ENCODE peak calls at places on chromosomes 12 and 14, in eight cellular contexts. One of them, this sample, is unnamed.
A peak's percentile ranks its signal among the peaks of the same experiment; 100 is the strongest.

GRCh38 chr12:108399514-108399913 is 60.4 kb upstream of the CMKLR1 start:
- DNase-seq in cerebellar nuclear complex: peak; percentile 87
- DNase-seq in mucosa of gallbladder: no peak
- DNase-seq in AG20443: no peak
- DNase-seq in nucleus accumbens: no peak
- DNase-seq in BE2C: no peak
- DNase-seq in NCI-H1092: no peak
- DNase-seq in RPMI8226: no peak
- DNase-seq in this sample: no peak

GRCh38 chr12:131988054-131988796 is 38.5 kb downstream of the EP400 start:
- DNase-seq in cerebellar nuclear complex: no peak
- DNase-seq in BE2C: no peak
- DNase-seq in RPMI8226: no peak
- DNase-seq in AG20443: no peak
- DNase-seq in mucosa of gallbladder: no peak
- DNase-seq in nucleus accumbens: no peak
- DNase-seq in NCI-H1092: no peak
- DNase-seq in this sample: no peak

GRCh38 chr12:80814453-80814852 is 97.7 kb downstream of the MYF5 start:
- DNase-seq in NCI-H1092: no peak
- DNase-seq in nucleus accumbens: no peak
- DNase-seq in cerebellar nuclear complex: no peak
- DNase-seq in BE2C: peak; percentile 16
- DNase-seq in AG20443: no peak
- DNase-seq in RPMI8226: no peak
- DNase-seq in mucosa of gallbladder: no peak
- DNase-seq in this sample: no peak

GRCh38 chr12:1527789-1528188 is 66.6 kb downstream of the FBXL14 start:
- DNase-seq in NCI-H1092: no peak
- DNase-seq in nucleus accumbens: no peak
- DNase-seq in cerebellar nuclear complex: no peak
- DNase-seq in mucosa of gallbladder: no peak
- DNase-seq in BE2C: no peak
- DNase-seq in RPMI8226: no peak
- DNase-seq in AG20443: peak; percentile 58
- DNase-seq in this sample: no peak

GRCh38 chr14:85542623-85543022 is 12.7 kb downstream of the FLRT2 start:
- DNase-seq in nucleus accumbens: no peak
- DNase-seq in NCI-H1092: no peak
- DNase-seq in mucosa of gallbladder: no peak
- DNase-seq in AG20443: no peak
- DNase-seq in BE2C: no peak
- DNase-seq in cerebellar nuclear complex: no peak
- DNase-seq in RPMI8226: no peak
- DNase-seq in this sample: no peak

GRCh38 chr12:11026118-11026517 is 3.7 kb upstream of the TAS2R19 start:
- DNase-seq in AG20443: no peak
- DNase-seq in cerebellar nuclear complex: no peak
- DNase-seq in RPMI8226: no peak
- DNase-seq in BE2C: peak; percentile 11
- DNase-seq in NCI-H1092: no peak
- DNase-seq in nucleus accumbens: no peak
- DNase-seq in mucosa of gallbladder: no peak
- DNase-seq in this sample: no peak

GRCh38 chr12:8156416-8156815 is 399 bp upstream of the ZNF705A start:
- DNase-seq in BE2C: no peak
- DNase-seq in AG20443: no peak
- DNase-seq in NCI-H1092: no peak
- DNase-seq in RPMI8226: no peak
- DNase-seq in mucosa of gallbladder: no peak
- DNase-seq in nucleus accumbens: no peak
- DNase-seq in cerebellar nuclear complex: no peak
- DNase-seq in this sample: no peak

GRCh38 chr14:67420102-67420739 is 8.3 kb upstream of the PLEK2 start:
- DNase-seq in RPMI8226: peak; percentile 61
- DNase-seq in mucosa of gallbladder: no peak
- DNase-seq in nucleus accumbens: no peak
- DNase-seq in AG20443: no peak
- DNase-seq in BE2C: peak; percentile 48
- DNase-seq in cerebellar nuclear complex: no peak
- DNase-seq in NCI-H1092: no peak
- DNase-seq in this sample: peak; percentile 64

GRCh38 chr14:64614214-64614613 is 64.5 kb downstream of the PPP1R36 start:
- DNase-seq in RPMI8226: no peak
- DNase-seq in cerebellar nuclear complex: no peak
- DNase-seq in AG20443: no peak
- DNase-seq in nucleus accumbens: no peak
- DNase-seq in mucosa of gallbladder: no peak
- DNase-seq in BE2C: no peak
- DNase-seq in NCI-H1092: no peak
- DNase-seq in this sample: no peak

GRCh38 chr14:64673748-64674147 is 30.5 kb upstream of the PLEKHG3 start:
- DNase-seq in AG20443: peak; percentile 21
- DNase-seq in nucleus accumbens: no peak
- DNase-seq in RPMI8226: no peak
- DNase-seq in mucosa of gallbladder: no peak
- DNase-seq in NCI-H1092: no peak
- DNase-seq in cerebellar nuclear complex: no peak
- DNase-seq in BE2C: no peak
- DNase-seq in this sample: no peak

GRCh38 chr14:105023144-105023543 is 2.3 kb upstream of the CDCA4 start:
- DNase-seq in RPMI8226: no peak
- DNase-seq in BE2C: no peak
- DNase-seq in NCI-H1092: no peak
- DNase-seq in nucleus accumbens: no peak
- DNase-seq in cerebellar nuclear complex: no peak
- DNase-seq in AG20443: no peak
- DNase-seq in mucosa of gallbladder: no peak
- DNase-seq in this sample: no peak

GRCh38 chr12:89451876-89452275 is 72.7 kb downstream of the GALNT4 start:
- DNase-seq in nucleus accumbens: no peak
- DNase-seq in NCI-H1092: no peak
- DNase-seq in mucosa of gallbladder: no peak
- DNase-seq in cerebellar nuclear complex: no peak
- DNase-seq in AG20443: peak; percentile 78
- DNase-seq in RPMI8226: no peak
- DNase-seq in BE2C: no peak
- DNase-seq in this sample: no peak

GRCh38 chr14:102255401-102256190 is 49.4 kb downstream of the MOK start:
- DNase-seq in NCI-H1092: no peak
- DNase-seq in RPMI8226: no peak
- DNase-seq in nucleus accumbens: no peak
- DNase-seq in mucosa of gallbladder: no peak
- DNase-seq in AG20443: no peak
- DNase-seq in cerebellar nuclear complex: no peak
- DNase-seq in BE2C: no peak
- DNase-seq in this sample: no peak

GRCh38 chr14:91144425-91145145 is 30.7 kb downstream of the DGLUCY start:
- DNase-seq in RPMI8226: no peak
- DNase-seq in cerebellar nuclear complex: no peak
- DNase-seq in nucleus accumbens: no peak
- DNase-seq in AG20443: peak; percentile 69
- DNase-seq in BE2C: no peak
- DNase-seq in mucosa of gallbladder: no peak
- DNase-seq in NCI-H1092: no peak
- DNase-seq in this sample: no peak

GRCh38 chr14:63933110-63933509 is 80.3 kb downstream of the SYNE2 start:
- DNase-seq in cerebellar nuclear complex: no peak
- DNase-seq in RPMI8226: peak; percentile 84
- DNase-seq in BE2C: no peak
- DNase-seq in NCI-H1092: no peak
- DNase-seq in AG20443: no peak
- DNase-seq in mucosa of gallbladder: no peak
- DNase-seq in nucleus accumbens: no peak
- DNase-seq in this sample: no peak

GRCh38 chr14:76267322-76268012 is 108.5 kb upstream of the ESRRB start:
- DNase-seq in BE2C: peak; percentile 58
- DNase-seq in nucleus accumbens: no peak
- DNase-seq in NCI-H1092: peak; percentile 29
- DNase-seq in mucosa of gallbladder: peak; percentile 60
- DNase-seq in AG20443: peak; percentile 93
- DNase-seq in cerebellar nuclear complex: no peak
- DNase-seq in RPMI8226: no peak
- DNase-seq in this sample: no peak

GRCh38 chr12:65533177-65533883 is 254.8 kb downstream of the MSRB3 start:
- DNase-seq in mucosa of gallbladder: no peak
- DNase-seq in NCI-H1092: no peak
- DNase-seq in RPMI8226: no peak
- DNase-seq in cerebellar nuclear complex: no peak
- DNase-seq in nucleus accumbens: no peak
- DNase-seq in BE2C: no peak
- DNase-seq in AG20443: no peak
- DNase-seq in this sample: no peak

GRCh38 chr12:54215990-54216579 is 27.3 kb upstream of the SMUG1 start:
- DNase-seq in NCI-H1092: no peak
- DNase-seq in mucosa of gallbladder: no peak
- DNase-seq in RPMI8226: peak; percentile 63
- DNase-seq in cerebellar nuclear complex: no peak
- DNase-seq in AG20443: no peak
- DNase-seq in nucleus accumbens: no peak
- DNase-seq in BE2C: no peak
- DNase-seq in this sample: peak; percentile 69

GRCh38 chr12:11344504-11344903 is 34.3 kb upstream of the PRB4 start:
- DNase-seq in mucosa of gallbladder: no peak
- DNase-seq in BE2C: no peak
- DNase-seq in cerebellar nuclear complex: no peak
- DNase-seq in RPMI8226: no peak
- DNase-seq in nucleus accumbens: no peak
- DNase-seq in AG20443: no peak
- DNase-seq in NCI-H1092: no peak
- DNase-seq in this sample: no peak

GRCh38 chr14:91854327-91854934 is 12.9 kb downstream of the TC2N start:
- DNase-seq in nucleus accumbens: no peak
- DNase-seq in NCI-H1092: no peak
- DNase-seq in AG20443: no peak
- DNase-seq in BE2C: no peak
- DNase-seq in RPMI8226: no peak
- DNase-seq in cerebellar nuclear complex: no peak
- DNase-seq in mucosa of gallbladder: no peak
- DNase-seq in this sample: no peak

GRCh38 chr14:24334431-24335271 is at the start of gene ADCY4:
- DNase-seq in RPMI8226: no peak
- DNase-seq in AG20443: peak; percentile 43
- DNase-seq in cerebellar nuclear complex: no peak
- DNase-seq in NCI-H1092: no peak
- DNase-seq in BE2C: no peak
- DNase-seq in mucosa of gallbladder: no peak
- DNase-seq in nucleus accumbens: no peak
- DNase-seq in this sample: no peak

GRCh38 chr12:22974865-22975264 is 349.9 kb downstream of the ETNK1 start:
- DNase-seq in nucleus accumbens: no peak
- DNase-seq in cerebellar nuclear complex: no peak
- DNase-seq in AG20443: peak; percentile 14
- DNase-seq in RPMI8226: no peak
- DNase-seq in NCI-H1092: no peak
- DNase-seq in mucosa of gallbladder: no peak
- DNase-seq in BE2C: no peak
- DNase-seq in this sample: no peak

GRCh38 chr12:124520258-124520657 is 47.2 kb downstream of the NCOR2 start:
- DNase-seq in AG20443: no peak
- DNase-seq in mucosa of gallbladder: peak; percentile 82
- DNase-seq in RPMI8226: no peak
- DNase-seq in cerebellar nuclear complex: peak; percentile 55
- DNase-seq in BE2C: no peak
- DNase-seq in NCI-H1092: peak; percentile 35
- DNase-seq in nucleus accumbens: no peak
- DNase-seq in this sample: no peak

GRCh38 chr12:39972119-39972518 is 133.8 kb downstream of the SLC2A13 start:
- DNase-seq in AG20443: peak; percentile 27
- DNase-seq in nucleus accumbens: no peak
- DNase-seq in NCI-H1092: no peak
- DNase-seq in RPMI8226: no peak
- DNase-seq in mucosa of gallbladder: no peak
- DNase-seq in BE2C: no peak
- DNase-seq in cerebellar nuclear complex: no peak
- DNase-seq in this sample: no peak

GRCh38 chr12:112130461-112130998 is 5.2 kb downstream of the TRAFD1 start:
- DNase-seq in RPMI8226: peak; percentile 47
- DNase-seq in AG20443: no peak
- DNase-seq in nucleus accumbens: no peak
- DNase-seq in NCI-H1092: no peak
- DNase-seq in BE2C: no peak
- DNase-seq in mucosa of gallbladder: no peak
- DNase-seq in cerebellar nuclear complex: no peak
- DNase-seq in this sample: peak; percentile 67

GRCh38 chr14:50215416-50215815 is 16.0 kb downstream of the SOS2 start:
- DNase-seq in BE2C: no peak
- DNase-seq in AG20443: no peak
- DNase-seq in RPMI8226: no peak
- DNase-seq in mucosa of gallbladder: no peak
- DNase-seq in NCI-H1092: no peak
- DNase-seq in cerebellar nuclear complex: no peak
- DNase-seq in nucleus accumbens: no peak
- DNase-seq in this sample: no peak

GRCh38 chr14:68762944-68763831 is 29.7 kb downstream of the ZFP36L1 start:
- DNase-seq in NCI-H1092: peak; percentile 10
- DNase-seq in AG20443: peak; percentile 82
- DNase-seq in mucosa of gallbladder: peak; percentile 53
- DNase-seq in RPMI8226: no peak
- DNase-seq in nucleus accumbens: no peak
- DNase-seq in cerebellar nuclear complex: no peak
- DNase-seq in BE2C: peak; percentile 87
- DNase-seq in this sample: no peak

GRCh38 chr12:54352022-54352531 is 12.2 kb downstream of the GPR84 start:
- DNase-seq in RPMI8226: no peak
- DNase-seq in AG20443: peak; percentile 55
- DNase-seq in cerebellar nuclear complex: peak; percentile 15
- DNase-seq in nucleus accumbens: peak; percentile 57
- DNase-seq in NCI-H1092: peak; percentile 98
- DNase-seq in BE2C: peak; percentile 75
- DNase-seq in mucosa of gallbladder: no peak
- DNase-seq in this sample: no peak

GRCh38 chr12:104049278-104050257 is at the start of gene GLT8D2:
- DNase-seq in cerebellar nuclear complex: no peak
- DNase-seq in mucosa of gallbladder: peak; percentile 33
- DNase-seq in NCI-H1092: no peak
- DNase-seq in BE2C: peak; percentile 56
- DNase-seq in AG20443: peak; percentile 90
- DNase-seq in RPMI8226: peak; percentile 38
- DNase-seq in nucleus accumbens: no peak
- DNase-seq in this sample: no peak

GRCh38 chr12:71627438-71628002 is 36.1 kb downstream of the ZFC3H1 start:
- DNase-seq in AG20443: no peak
- DNase-seq in cerebellar nuclear complex: no peak
- DNase-seq in nucleus accumbens: no peak
- DNase-seq in mucosa of gallbladder: no peak
- DNase-seq in RPMI8226: no peak
- DNase-seq in NCI-H1092: no peak
- DNase-seq in BE2C: no peak
- DNase-seq in this sample: no peak

GRCh38 chr14:98580131-98580678 is 691.8 kb downstream of the BCL11B start:
- DNase-seq in NCI-H1092: no peak
- DNase-seq in AG20443: no peak
- DNase-seq in cerebellar nuclear complex: no peak
- DNase-seq in nucleus accumbens: no peak
- DNase-seq in RPMI8226: no peak
- DNase-seq in mucosa of gallbladder: no peak
- DNase-seq in BE2C: no peak
- DNase-seq in this sample: no peak